ENCODE peak calls at places on chromosomes 6 and 20, in eight cellular contexts. A is dermis microvascular lymphatic vessel endothelial cell; U is nucleus accumbens; S is mesenchymal stem cell; D is stimulated activated CD4-positive, alpha-beta T cell treated with anti-CD3 and anti-CD28 coated beads, Interleukin-1b, Interleukin-23, amount 100 ng/mL, for 1 hour; E is NCI-H1092 treated with DMSO at 0.1 percent for 48 hours; V is EL; O is cardiac muscle cell. M is an unnamed sample.

GRCh38 chr6:106039836-106040592 is 46.1 kb upstream of the PRDM1 start:
- DNase-seq in E (no peak), V (peak), S (no peak), D (no peak), U (no peak), O (no peak), A (no peak), M (peak)

GRCh38 chr20:59776626-59777320 is 156.7 kb downstream of the SYCP2 start:
- DNase-seq in U (no peak), V (no peak), E (no peak), S (no peak), D (no peak), O (no peak), A (no peak), M (no peak)

GRCh38 chr20:50111120-50111828 is 1.7 kb downstream of the UBE2V1 start:
- DNase-seq in E (no peak), U (no peak), V (peak), D (no peak), A (no peak), O (no peak), S (peak), M (no peak)

GRCh38 chr20:46402236-46402886 is 4.1 kb downstream of the ELMO2 start:
- DNase-seq in V (no peak), O (no peak), S (peak), E (no peak), A (no peak), D (no peak), U (peak), M (peak)

GRCh38 chr20:59299961-59300340 is 460 bp upstream of the EDN3 start:
- DNase-seq in S (no peak), A (no peak), E (no peak), D (no peak), V (no peak), O (no peak), U (no peak), M (no peak)

GRCh38 chr6:46651766-46652165 is 852 bp downstream of the CYP39A1 start:
- DNase-seq in D (no peak), U (no peak), S (peak), E (no peak), V (no peak), O (no peak), A (no peak), M (peak)

GRCh38 chr20:17680128-17680835 is 1.8 kb downstream of the RRBP1 start:
- DNase-seq in D (no peak), V (peak), O (peak), A (no peak), E (no peak), U (no peak), S (peak), M (peak)

GRCh38 chr20:60477958-60478357 is 519.7 kb downstream of the CDH26 start:
- DNase-seq in V (no peak), A (no peak), E (no peak), O (no peak), U (no peak), D (no peak), S (no peak), M (no peak)

GRCh38 chr20:51768759-51769517 is 748 bp upstream of the ATP9A start:
- DNase-seq in O (no peak), S (no peak), V (no peak), D (no peak), E (no peak), A (no peak), U (no peak), M (peak)

GRCh38 chr20:62590301-62591121 is 51.8 kb upstream of the SLCO4A1 start:
- DNase-seq in U (no peak), D (no peak), V (peak), E (no peak), A (peak), S (no peak), O (no peak), M (no peak)

GRCh38 chr6:11891547-11891946 is 112.9 kb upstream of the ADTRP start:
- DNase-seq in U (no peak), O (no peak), E (no peak), V (no peak), A (no peak), S (no peak), D (no peak), M (no peak)

GRCh38 chr6:167485186-167485978 is 160.5 kb downstream of the TTLL2 start:
- DNase-seq in V (no peak), D (no peak), S (peak), U (no peak), E (peak), O (peak), A (peak), M (peak)

GRCh38 chr6:159729598-159729997 is 2.3 kb downstream of the WTAP start:
- DNase-seq in S (peak), V (no peak), O (peak), E (no peak), D (no peak), A (no peak), U (no peak), M (peak)

GRCh38 chr20:57086066-57086465 is 180.4 kb downstream of the BMP7 start:
- DNase-seq in A (no peak), U (no peak), O (no peak), D (no peak), E (no peak), V (no peak), S (no peak), M (no peak)

GRCh38 chr6:144434308-144434990 is 149.3 kb downstream of the UTRN start:
- DNase-seq in V (peak), D (no peak), A (no peak), E (no peak), O (no peak), S (peak), U (no peak), M (no peak)

GRCh38 chr6:28207244-28208179 is 17.6 kb upstream of the ZSCAN9 start:
- DNase-seq in E (no peak), D (no peak), S (peak), V (peak), A (no peak), O (peak), U (no peak), M (no peak)

GRCh38 chr6:75199856-75200255 is 6.0 kb downstream of the COL12A1 start:
- DNase-seq in A (no peak), V (peak), O (no peak), D (no peak), E (no peak), U (no peak), S (no peak), M (no peak)

GRCh38 chr6:146785001-146785585 is 186.3 kb downstream of the ADGB start:
- DNase-seq in D (no peak), V (peak), O (peak), E (peak), S (peak), A (peak), U (no peak), M (peak)

GRCh38 chr6:18034798-18035202 is 47.4 kb upstream of the KIF13A start:
- DNase-seq in O (no peak), S (no peak), D (no peak), U (no peak), V (peak), E (no peak), A (no peak), M (no peak)

GRCh38 chr6:15246217-15247211 is 645 bp downstream of the JARID2 start:
- DNase-seq in S (peak), V (peak), O (no peak), U (no peak), E (no peak), D (no peak), A (no peak), M (peak)

GRCh38 chr6:1384549-1385128 is 4.7 kb upstream of the FOXF2 start:
- DNase-seq in V (no peak), O (no peak), U (no peak), A (no peak), D (no peak), E (no peak), S (no peak), M (no peak)

GRCh38 chr6:128763599-128764300 is 119.2 kb upstream of the LAMA2 start:
- DNase-seq in O (no peak), E (no peak), S (no peak), V (no peak), U (no peak), A (no peak), D (no peak), M (no peak)

GRCh38 chr6:146850238-146850896 is 251.6 kb downstream of the ADGB start:
- DNase-seq in E (no peak), S (peak), U (peak), O (no peak), V (peak), A (no peak), D (no peak), M (no peak)

GRCh38 chr6:169863149-169863525 is 111.7 kb downstream of the ERMARD start:
- DNase-seq in A (no peak), E (peak), V (no peak), D (no peak), S (no peak), U (no peak), O (no peak), M (no peak)

GRCh38 chr6:107447663-107448216 is 11.6 kb downstream of the PDSS2 start:
- DNase-seq in E (no peak), U (no peak), S (no peak), V (no peak), D (no peak), O (no peak), A (no peak), M (no peak)

GRCh38 chr6:137112067-137112355 is 61.4 kb downstream of the IL22RA2 start:
- DNase-seq in S (peak), V (peak), U (no peak), O (no peak), D (no peak), A (no peak), E (no peak), M (no peak)

GRCh38 chr20:2840967-2841531 is 504 bp downstream of the VPS16 start:
- DNase-seq in U (no peak), V (peak), E (peak), O (peak), S (peak), A (peak), D (no peak), M (peak)

GRCh38 chr20:50323209-50323608 is 132.6 kb downstream of the CEBPB start:
- DNase-seq in D (no peak), A (no peak), U (no peak), S (peak), O (no peak), V (peak), E (no peak), M (no peak)

GRCh38 chr6:82869493-82869892 is 196.1 kb downstream of the UBE3D start:
- DNase-seq in O (no peak), U (no peak), V (no peak), D (no peak), E (no peak), A (no peak), S (no peak), M (no peak)

GRCh38 chr20:34808583-34808982 is 16.9 kb downstream of the NCOA6 start:
- DNase-seq in D (no peak), E (no peak), O (no peak), U (no peak), S (no peak), A (no peak), V (no peak), M (no peak)

GRCh38 chr6:158431560-158431959 is 119.3 kb downstream of the TULP4 start:
- DNase-seq in O (no peak), V (no peak), E (no peak), A (no peak), U (no peak), S (no peak), D (no peak), M (no peak)

GRCh38 chr20:44231193-44231592 is 15.9 kb upstream of the GDAP1L1 start:
- DNase-seq in A (no peak), E (no peak), S (no peak), V (no peak), U (no peak), D (no peak), O (no peak), M (no peak)

GRCh38 chr20:37202267-37202943 is 23.1 kb upstream of the MROH8 start:
- DNase-seq in A (no peak), E (peak), V (peak), O (peak), U (no peak), S (peak), D (no peak), M (peak)

GRCh38 chr20:16821211-16822089 is 73.3 kb downstream of the OTOR start:
- DNase-seq in V (peak), D (no peak), O (peak), E (peak), U (no peak), A (peak), S (peak), M (peak)

GRCh38 chr6:101582786-101583185 is 189.3 kb downstream of the GRIK2 start:
- DNase-seq in V (no peak), O (no peak), E (no peak), U (no peak), A (no peak), D (no peak), S (no peak), M (no peak)